ENCODE peak calls at places on chromosome 13, in ten cellular contexts. C, T, X, E, Y, F, A, U, R and I are unnamed samples.

GRCh38 chr13:102846261-102847015 is 606 bp downstream of the ERCC5 start:
- DNase-seq in C (peak), T (peak), X (peak), E (no peak), Y (peak), F (no peak), A (no peak), U (peak), R (peak), I (peak)

GRCh38 chr13:109204252-109204651 is 574.8 kb downstream of the MYO16 start:
- DNase-seq in C (no peak), T (no peak), X (no peak), E (no peak), Y (no peak), F (no peak), A (no peak), U (no peak), R (no peak), I (peak)

GRCh38 chr13:94660695-94661324 is 51.5 kb downstream of the SOX21 start:
- DNase-seq in C (peak), T (no peak), X (no peak), E (peak), Y (no peak), F (no peak), A (no peak), U (peak), R (peak), I (peak)

GRCh38 chr13:76386316-76386715 is 499.9 kb downstream of the KCTD12 start:
- DNase-seq in C (no peak), T (no peak), X (no peak), E (no peak), Y (no peak), F (no peak), A (no peak), U (no peak), R (no peak), I (no peak)

GRCh38 chr13:52454459-52454824 is 836 bp upstream of the CKAP2 start:
- DNase-seq in C (no peak), T (no peak), X (no peak), E (no peak), Y (peak), F (no peak), A (no peak), U (peak), R (peak), I (no peak)

GRCh38 chr13:94858856-94859811 is 146.8 kb upstream of the SOX21 start:
- DNase-seq in C (no peak), T (no peak), X (no peak), E (no peak), Y (peak), F (no peak), A (no peak), U (no peak), R (no peak), I (peak)

GRCh38 chr13:51360489-51360888 is 21.0 kb downstream of the SERPINE3 start:
- DNase-seq in C (no peak), T (no peak), X (no peak), E (no peak), Y (no peak), F (no peak), A (no peak), U (no peak), R (peak), I (no peak)

GRCh38 chr13:73800011-73800410 is 334.2 kb downstream of the KLF12 start:
- DNase-seq in C (no peak), T (no peak), X (no peak), E (no peak), Y (no peak), F (no peak), A (no peak), U (no peak), R (no peak), I (no peak)

GRCh38 chr13:28475916-28476725 is 18.8 kb downstream of the FLT1 start:
- DNase-seq in C (no peak), T (peak), X (no peak), E (no peak), Y (peak), F (peak), A (no peak), U (peak), R (no peak), I (peak)

GRCh38 chr13:24744247-24744646 is 19.7 kb upstream of the RNF17 start:
- DNase-seq in C (no peak), T (no peak), X (no peak), E (no peak), Y (no peak), F (no peak), A (no peak), U (no peak), R (no peak), I (no peak)

GRCh38 chr13:23087884-23088283 is 92.9 kb upstream of the SGCG start:
- DNase-seq in C (peak), T (no peak), X (no peak), E (peak), Y (peak), F (no peak), A (no peak), U (peak), R (peak), I (peak)